ENCODE peak calls at places on chromosomes 3 and 15, in nine cellular contexts. R is ELR, D is T-helper 2 cell, E is DMS 273 treated with DMSO at 0.1 percent for 48 hours, U is astrocyte of the spinal cord, M is H9, O is SK-N-DZ, N is body of pancreas, H is glutamatergic neuron. F is an unnamed sample.

GRCh38 chr3:53230041-53230621 is 25.7 kb downstream of the TKT start:
- DNase-seq in M (peak; percentile 61), N (no peak), H (no peak), D (no peak), E (no peak), O (no peak), U (no peak), R (no peak), F (no peak)

GRCh38 chr15:101206173-101206572 is 45.7 kb downstream of the CHSY1 start:
- DNase-seq in O (peak; percentile 30), N (no peak), H (no peak), E (no peak), R (peak; percentile 74), D (peak; percentile 20), U (peak; percentile 77), M (no peak), F (no peak)

GRCh38 chr15:63212050-63212973 is 22.9 kb downstream of the RAB8B start:
- DNase-seq in D (no peak), U (peak; percentile 34), O (no peak), H (no peak), E (no peak), N (no peak), M (no peak), R (peak; percentile 76), F (peak; percentile 92)

GRCh38 chr15:88179562-88179961 is 77.0 kb downstream of the NTRK3 start:
- DNase-seq in R (no peak), M (no peak), O (no peak), D (no peak), H (no peak), U (no peak), N (no peak), E (no peak), F (no peak)

GRCh38 chr15:45134682-45135604 is 5.1 kb downstream of the DUOX1 start:
- DNase-seq in U (no peak), D (no peak), N (peak; percentile 60), M (peak; percentile 57), H (peak; percentile 67), R (no peak), E (no peak), O (no peak), F (no peak)

GRCh38 chr3:125107861-125108567 is 52.2 kb upstream of the HEG1 start:
- DNase-seq in H (no peak), D (no peak), R (peak; percentile 93), E (no peak), M (no peak), U (peak; percentile 86), O (no peak), N (no peak), F (no peak)

GRCh38 chr3:190826018-190826417 is 36.5 kb downstream of the GMNC start:
- DNase-seq in N (no peak), D (no peak), H (no peak), E (no peak), M (no peak), R (no peak), O (no peak), U (peak; percentile 40), F (no peak)

GRCh38 chr3:192091831-192092230 is 630.9 kb downstream of the PYDC2 start:
- DNase-seq in R (peak; percentile 70), O (no peak), M (no peak), E (no peak), H (no peak), D (no peak), U (peak; percentile 27), N (no peak), F (no peak)

GRCh38 chr3:126488886-126489569 is 13.3 kb upstream of the ZXDC start:
- DNase-seq in N (no peak), D (no peak), H (no peak), R (no peak), U (no peak), E (no peak), O (no peak), M (no peak), F (no peak)

GRCh38 chr3:59818033-59818936 is 768.5 kb upstream of the CFAP20DC start:
- DNase-seq in D (no peak), M (no peak), O (no peak), E (peak; percentile 8), N (peak; percentile 58), R (peak; percentile 91), U (peak; percentile 98), H (peak; percentile 29), F (peak; percentile 54)

GRCh38 chr3:96183871-96184270 is 630.5 kb upstream of the EPHA6 start:
- DNase-seq in N (no peak), D (no peak), M (no peak), O (no peak), R (no peak), U (no peak), E (no peak), H (no peak), F (no peak)

GRCh38 chr3:139524841-139525538 is 14.6 kb downstream of the RBP1 start:
- DNase-seq in N (no peak), R (no peak), O (no peak), M (no peak), U (no peak), E (no peak), D (no peak), H (no peak), F (no peak)

GRCh38 chr3:69343875-69344274 is 42.0 kb downstream of the FRMD4B start:
- DNase-seq in M (no peak), D (no peak), E (no peak), O (no peak), U (no peak), N (no peak), H (no peak), R (no peak), F (no peak)

GRCh38 chr3:143099213-143099612 is 20.4 kb upstream of the CHST2 start:
- DNase-seq in U (no peak), N (no peak), H (no peak), M (no peak), R (no peak), E (no peak), O (no peak), D (no peak), F (no peak)

GRCh38 chr3:3119393-3119851 is 7.3 kb upstream of the TRNT1 start:
- DNase-seq in N (no peak), D (no peak), M (no peak), R (no peak), O (no peak), U (no peak), E (no peak), H (no peak), F (no peak)

GRCh38 chr3:142285057-142285666 is 59.8 kb upstream of the GK5 start:
- DNase-seq in O (peak; percentile 82), H (peak; percentile 18), E (no peak), R (no peak), U (no peak), M (no peak), N (no peak), D (no peak), F (no peak)